ENCODE peak calls at places on chromosomes 12 and 14, in seven cellular contexts. C is endodermal cell; A is CD4-positive, CD25-positive, alpha-beta regulatory T cell; Y is mammary epithelial cell; M is PC-3; X is heart right ventricle; L is cardiac muscle cell. Q is an unnamed sample. For H3K36me3, the result is how much of the 10 kb centered on the place peaks cover.

GRCh38 chr12:52202361-52203078 is 10.7 kb upstream of the KRT80 start:
- DNase-seq in L (no peak), X (no peak), Y (no peak), C (no peak), M (no peak), A (no peak), Q (peak)

GRCh38 chr12:91923864-91924263 is 221.8 kb downstream of the BTG1 start:
- DNase-seq in L (no peak), Y (no peak), C (no peak), A (no peak), M (no peak), X (no peak), Q (no peak)

GRCh38 chr12:7142057-7142644 is 12.0 kb downstream of the CLSTN3 start:
- DNase-seq in Y (peak), M (peak), C (peak), L (peak), A (peak), X (no peak), Q (peak)

GRCh38 chr12:131112690-131113290 is 159.1 kb downstream of the ADGRD1 start:
- DNase-seq in M (no peak), C (no peak), A (no peak), Y (no peak), L (no peak), X (no peak), Q (peak)

GRCh38 chr12:125561-125960 is 59.0 kb downstream of the IQSEC3 start:
- DNase-seq in X (no peak), C (no peak), A (no peak), Y (no peak), L (no peak), M (no peak), Q (no peak)

GRCh38 chr12:77062846-77063461 is 2.4 kb downstream of the E2F7 start:
- DNase-seq in C (no peak), A (no peak), M (peak), X (peak), L (no peak), Y (no peak), Q (no peak)

GRCh38 chr14:100325958-100326357 is 2.8 kb downstream of the SLC25A47 start:
- DNase-seq in L (no peak), M (no peak), Y (no peak), A (no peak), X (no peak), C (no peak), Q (no peak)

GRCh38 chr14:72518809-72519377 is 375.0 kb downstream of the DPF3 start:
- DNase-seq in A (peak), L (no peak), C (no peak), X (no peak), M (no peak), Y (no peak), Q (no peak)

GRCh38 chr12:6285532-6286306 is 24.8 kb upstream of the PLEKHG6 start:
- DNase-seq in A (no peak), X (no peak), M (peak), C (no peak), Y (peak), L (no peak), Q (peak)

GRCh38 chr12:50246159-50246865 is 37.0 kb downstream of the LIMA1 start:
- DNase-seq in X (no peak), Y (no peak), A (no peak), M (no peak), L (no peak), C (no peak), Q (no peak)

DNA sequence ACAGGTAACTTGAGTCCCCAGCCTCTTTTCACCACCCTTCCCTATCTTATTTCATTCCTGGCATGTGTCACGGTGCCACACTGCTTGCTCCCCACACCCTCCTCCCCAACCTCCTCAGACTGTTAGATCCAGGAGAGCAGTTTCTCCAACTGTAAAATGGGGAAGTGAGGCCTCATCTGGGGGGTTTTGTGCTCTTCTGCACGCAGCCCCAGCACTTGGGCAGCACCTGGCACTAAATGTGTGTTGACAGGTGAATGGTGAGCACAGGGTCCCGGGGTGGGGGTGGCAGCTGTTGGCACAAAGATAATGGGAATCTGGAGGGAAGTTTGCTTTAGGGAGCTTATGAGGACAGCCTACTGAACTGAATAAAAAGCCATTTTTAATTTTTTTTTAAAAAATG is 113.1 kb downstream of the GLT1D1 start:
- DNase-seq in L (no peak), M (no peak), Y (no peak), C (no peak), A (no peak), X (no peak), Q (no peak)
- H3K36me3 ChIP-seq in L (under half), M (under half), Y (under half), C (under half), A (under half), X (under half), Q (under half)

DNA sequence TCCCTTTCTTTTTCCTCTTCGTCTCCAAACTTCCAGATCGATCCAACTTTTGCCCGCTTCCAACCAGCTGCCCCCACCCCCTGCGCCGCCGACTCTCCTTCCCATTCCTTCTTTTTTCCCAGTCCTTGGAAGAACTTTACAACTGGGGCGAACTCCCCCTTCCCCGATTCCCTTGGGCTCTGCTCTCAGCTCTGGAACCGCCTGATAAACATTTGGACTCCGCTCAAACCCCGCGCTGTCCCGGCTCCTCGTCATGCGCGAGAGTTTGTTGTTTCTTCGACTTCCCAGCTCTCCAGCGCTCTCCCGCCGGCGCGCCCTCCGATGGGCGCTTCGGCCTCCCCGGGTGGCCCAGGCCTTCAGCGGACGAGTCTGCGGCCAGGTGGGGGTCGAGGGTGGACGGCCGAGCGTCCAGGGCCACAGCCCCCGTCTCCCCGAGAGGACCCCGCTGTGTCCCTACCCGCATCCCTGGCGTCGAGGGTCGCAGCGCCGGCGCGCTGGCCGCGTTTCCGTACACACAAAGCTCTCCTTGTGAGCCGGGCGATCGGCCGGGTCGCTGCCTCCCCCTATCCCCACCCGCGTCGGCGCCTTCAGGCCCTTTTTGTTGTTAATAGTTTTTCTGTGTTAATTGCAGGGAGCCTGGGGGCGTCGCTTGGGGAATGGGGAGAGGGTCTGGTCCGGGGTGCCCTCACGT is 819 bp downstream of the MMP14 start:
- DNase-seq in L (peak), C (peak), A (no peak), Y (peak), M (peak), X (peak), Q (peak)
- H3K36me3 ChIP-seq in L (under half), C (half or more), A (under half), Y (under half), M (under half), X (under half), Q (under half)

GRCh38 chr12:119710374-119710773 is 42.4 kb downstream of the PRKAB1 start:
- DNase-seq in A (no peak), C (no peak), Y (peak), M (peak), L (no peak), X (no peak), Q (no peak)
- H3K36me3 ChIP-seq in A (under half), C (half or more), Y (under half), M (half or more), L (under half), X (under half), Q (under half)

GRCh38 chr14:21352587-21352986 is 31.2 kb downstream of the SUPT16H start:
- DNase-seq in C (no peak), X (peak), Y (no peak), L (no peak), A (no peak), M (no peak), Q (no peak)

GRCh38 chr14:21350539-21350938 is 33.3 kb downstream of the SUPT16H start:
- DNase-seq in C (no peak), A (no peak), X (no peak), Y (no peak), M (no peak), L (no peak), Q (no peak)

GRCh38 chr14:21356511-21356910 is 27.3 kb downstream of the SUPT16H start:
- DNase-seq in C (no peak), M (no peak), A (no peak), Y (no peak), L (no peak), X (no peak), Q (no peak)
- H3K36me3 ChIP-seq in C (half or more), M (half or more), A (half or more), Y (half or more), L (half or more), X (under half), Q (under half)

GRCh38 chr14:31128601-31129526 is 78.7 kb downstream of the HECTD1 start:
- DNase-seq in X (no peak), M (no peak), L (no peak), A (no peak), C (no peak), Y (no peak), Q (no peak)
- H3K36me3 ChIP-seq in X (under half), M (under half), L (half or more), A (half or more), C (half or more), Y (under half), Q (under half)

DNA sequence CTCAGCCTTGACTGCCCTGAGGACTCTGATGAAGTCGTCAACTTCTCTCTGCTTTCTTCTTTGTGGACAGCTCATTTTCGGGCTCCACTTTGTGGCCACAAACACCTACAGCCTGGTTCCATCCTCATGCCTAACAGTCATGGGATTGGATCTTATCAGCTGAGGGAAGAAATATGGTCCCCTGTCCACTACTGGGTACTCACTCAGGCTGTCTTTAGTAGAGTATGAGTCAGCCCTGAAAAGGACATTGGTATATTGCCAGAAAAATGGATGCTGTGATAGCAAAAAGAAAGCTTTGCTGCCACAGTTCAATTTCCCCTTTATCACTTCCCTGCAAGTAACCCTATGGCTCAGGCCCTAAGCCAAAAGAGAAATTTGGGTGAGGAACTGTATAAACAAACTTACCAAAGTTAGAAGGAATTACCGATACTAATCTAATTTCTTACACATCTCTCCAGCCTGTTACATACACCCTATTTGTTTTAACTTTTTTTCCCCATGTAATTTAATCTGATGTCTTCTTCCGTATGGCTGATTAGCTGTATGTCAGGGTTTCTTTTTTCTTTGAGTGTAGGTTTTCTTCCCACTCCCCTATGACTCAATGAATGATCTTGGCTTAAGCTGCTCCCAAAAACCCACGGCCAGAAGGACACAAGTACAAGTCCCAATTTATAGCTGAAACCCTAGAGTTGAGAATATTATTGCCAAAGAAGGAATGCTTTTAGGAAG is 29.1 kb downstream of the MTHFD1 start:
- DNase-seq in X (no peak), Y (no peak), M (peak), C (no peak), A (no peak), L (no peak), Q (no peak)
- H3K36me3 ChIP-seq in X (under half), Y (under half), M (half or more), C (half or more), A (half or more), L (under half), Q (under half)

GRCh38 chr12:109981311-109981710 is 14.9 kb downstream of the GIT2 start:
- DNase-seq in M (no peak), X (no peak), C (no peak), L (no peak), A (no peak), Y (no peak), Q (no peak)

GRCh38 chr12:109982211-109982610 is 14.0 kb downstream of the GIT2 start:
- DNase-seq in C (no peak), L (no peak), M (no peak), A (no peak), Y (no peak), X (no peak), Q (no peak)

GRCh38 chr12:109987615-109988014 is 8.6 kb downstream of the GIT2 start:
- DNase-seq in X (no peak), Y (no peak), L (no peak), M (peak), A (no peak), C (no peak), Q (no peak)

GRCh38 chr12:109988274-109988673 is 7.9 kb downstream of the GIT2 start:
- DNase-seq in X (no peak), C (no peak), A (no peak), M (no peak), Y (no peak), L (no peak), Q (no peak)

GRCh38 chr12:109983432-109984142 is 12.6 kb downstream of the GIT2 start:
- DNase-seq in M (no peak), A (no peak), C (no peak), Y (no peak), L (peak), X (no peak), Q (no peak)
- H3K36me3 ChIP-seq in M (half or more), A (half or more), C (half or more), Y (under half), L (under half), X (under half), Q (half or more)

GRCh38 chr12:95984685-95985084 is 11.5 kb downstream of the HAL start:
- DNase-seq in X (no peak), L (no peak), A (no peak), Y (no peak), C (no peak), M (no peak), Q (no peak)
- H3K36me3 ChIP-seq in X (under half), L (under half), A (under half), Y (under half), C (under half), M (under half), Q (under half)

DNA sequence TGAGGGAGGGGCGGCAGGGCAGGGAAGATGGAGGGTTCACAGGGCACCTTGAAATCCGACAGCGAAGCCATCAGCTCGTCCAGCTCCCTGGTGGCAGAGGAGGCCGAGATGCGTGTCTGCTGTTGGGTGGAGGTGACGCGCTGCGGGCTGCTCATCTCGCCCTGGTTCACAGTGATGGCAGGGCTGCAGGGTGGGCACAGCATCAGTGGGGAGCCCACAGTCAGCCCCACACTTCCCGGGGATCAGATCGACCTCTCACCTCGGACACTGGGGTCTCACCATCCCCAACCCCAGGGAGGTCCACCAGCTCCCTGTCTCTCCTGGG is 20.6 kb upstream of the RPLP0 start:
- DNase-seq in X (no peak), A (no peak), Y (no peak), C (no peak), M (no peak), L (no peak), Q (no peak)
- H3K36me3 ChIP-seq in X (under half), A (half or more), Y (half or more), C (half or more), M (half or more), L (under half), Q (half or more)

Q was measured in MG63.